ENCODE peak calls at places on chromosomes 13 and 19, in ten cellular contexts. One of them, this sample, is unnamed.
A peak's percentile ranks its signal among the peaks of the same experiment; 100 is the strongest.

GRCh38 chr19:57888107-57888493 is 737 bp downstream of the ZNF814 start:
- DNase-seq in bronchial epithelial cell: peak; percentile 54
- DNase-seq in cardiac muscle cell: no peak
- DNase-seq in PC-3: no peak
- DNase-seq in upper lobe of right lung: no peak
- DNase-seq in heart right ventricle: no peak
- DNase-seq in GM23338: peak; percentile 45
- DNase-seq in stomach: no peak
- DNase-seq in HAP-1: peak; percentile 37
- DNase-seq in foreskin fibroblast: no peak
- DNase-seq in this sample: peak; percentile 13

GRCh38 chr13:36531746-36532486 is 99.6 kb downstream of the CCNA1 start:
- DNase-seq in PC-3: peak; percentile 62
- DNase-seq in GM23338: no peak
- DNase-seq in HAP-1: no peak
- DNase-seq in cardiac muscle cell: peak; percentile 84
- DNase-seq in foreskin fibroblast: no peak
- DNase-seq in bronchial epithelial cell: peak; percentile 39
- DNase-seq in upper lobe of right lung: no peak
- DNase-seq in stomach: no peak
- DNase-seq in heart right ventricle: no peak
- DNase-seq in this sample: no peak

GRCh38 chr19:40778865-40779284 is 828 bp downstream of the RAB4B start:
- DNase-seq in cardiac muscle cell: no peak
- DNase-seq in bronchial epithelial cell: peak; percentile 55
- DNase-seq in PC-3: no peak
- DNase-seq in stomach: no peak
- DNase-seq in HAP-1: no peak
- DNase-seq in foreskin fibroblast: peak; percentile 28
- DNase-seq in GM23338: no peak
- DNase-seq in upper lobe of right lung: no peak
- DNase-seq in heart right ventricle: no peak
- DNase-seq in this sample: no peak

GRCh38 chr13:30763786-30764440 is 28.6 kb downstream of the ALOX5AP start:
- DNase-seq in stomach: no peak
- DNase-seq in bronchial epithelial cell: peak; percentile 38
- DNase-seq in cardiac muscle cell: peak; percentile 30
- DNase-seq in GM23338: no peak
- DNase-seq in foreskin fibroblast: no peak
- DNase-seq in heart right ventricle: no peak
- DNase-seq in PC-3: peak; percentile 31
- DNase-seq in upper lobe of right lung: no peak
- DNase-seq in HAP-1: no peak
- DNase-seq in this sample: no peak

GRCh38 chr13:33218426-33218825 is 67.1 kb downstream of the STARD13 start:
- DNase-seq in cardiac muscle cell: no peak
- DNase-seq in HAP-1: no peak
- DNase-seq in GM23338: no peak
- DNase-seq in PC-3: peak; percentile 70
- DNase-seq in foreskin fibroblast: no peak
- DNase-seq in bronchial epithelial cell: peak; percentile 71
- DNase-seq in upper lobe of right lung: no peak
- DNase-seq in stomach: no peak
- DNase-seq in heart right ventricle: no peak
- DNase-seq in this sample: no peak

GRCh38 chr19:15448778-15449619 is 757 bp downstream of the WIZ start:
- DNase-seq in upper lobe of right lung: no peak
- DNase-seq in heart right ventricle: peak; percentile 29
- DNase-seq in cardiac muscle cell: peak; percentile 46
- DNase-seq in stomach: no peak
- DNase-seq in HAP-1: no peak
- DNase-seq in GM23338: peak; percentile 82
- DNase-seq in bronchial epithelial cell: no peak
- DNase-seq in PC-3: no peak
- DNase-seq in foreskin fibroblast: no peak
- DNase-seq in this sample: no peak

GRCh38 chr19:11560404-11560988 is 1.5 kb upstream of the ELOF1 start:
- DNase-seq in PC-3: peak; percentile 85
- DNase-seq in heart right ventricle: no peak
- DNase-seq in bronchial epithelial cell: peak; percentile 67
- DNase-seq in HAP-1: peak; percentile 65
- DNase-seq in GM23338: peak; percentile 95
- DNase-seq in cardiac muscle cell: peak; percentile 81
- DNase-seq in upper lobe of right lung: no peak
- DNase-seq in foreskin fibroblast: peak; percentile 57
- DNase-seq in stomach: peak; percentile 41
- DNase-seq in this sample: peak; percentile 37

GRCh38 chr19:41324921-41325639 is 15.1 kb downstream of the CCDC97 start:
- DNase-seq in cardiac muscle cell: peak; percentile 85
- DNase-seq in HAP-1: no peak
- DNase-seq in stomach: no peak
- DNase-seq in heart right ventricle: peak; percentile 82
- DNase-seq in GM23338: peak; percentile 79
- DNase-seq in foreskin fibroblast: peak; percentile 75
- DNase-seq in upper lobe of right lung: peak; percentile 78
- DNase-seq in PC-3: peak; percentile 55
- DNase-seq in bronchial epithelial cell: peak; percentile 85
- DNase-seq in this sample: no peak

GRCh38 chr19:47253467-47253881 is 2.9 kb upstream of the CCDC9 start:
- DNase-seq in heart right ventricle: no peak
- DNase-seq in bronchial epithelial cell: peak; percentile 90
- DNase-seq in GM23338: no peak
- DNase-seq in upper lobe of right lung: no peak
- DNase-seq in PC-3: peak; percentile 83
- DNase-seq in cardiac muscle cell: peak; percentile 67
- DNase-seq in HAP-1: peak; percentile 91
- DNase-seq in foreskin fibroblast: peak; percentile 76
- DNase-seq in stomach: no peak
- DNase-seq in this sample: no peak

GRCh38 chr13:77136902-77137420 is 110.0 kb upstream of the FBXL3 start:
- DNase-seq in heart right ventricle: no peak
- DNase-seq in foreskin fibroblast: peak; percentile 51
- DNase-seq in cardiac muscle cell: peak; percentile 65
- DNase-seq in bronchial epithelial cell: peak; percentile 49
- DNase-seq in GM23338: peak; percentile 17
- DNase-seq in stomach: no peak
- DNase-seq in HAP-1: no peak
- DNase-seq in upper lobe of right lung: no peak
- DNase-seq in PC-3: no peak
- DNase-seq in this sample: no peak

GRCh38 chr19:5098646-5099045 is 129.7 kb downstream of the KDM4B start:
- DNase-seq in GM23338: no peak
- DNase-seq in foreskin fibroblast: no peak
- DNase-seq in bronchial epithelial cell: no peak
- DNase-seq in PC-3: no peak
- DNase-seq in heart right ventricle: no peak
- DNase-seq in HAP-1: no peak
- DNase-seq in upper lobe of right lung: no peak
- DNase-seq in cardiac muscle cell: no peak
- DNase-seq in stomach: no peak
- DNase-seq in this sample: no peak

GRCh38 chr13:98515804-98516465 is 61.0 kb downstream of the STK24 start:
- DNase-seq in upper lobe of right lung: no peak
- DNase-seq in stomach: no peak
- DNase-seq in bronchial epithelial cell: no peak
- DNase-seq in cardiac muscle cell: no peak
- DNase-seq in foreskin fibroblast: no peak
- DNase-seq in heart right ventricle: no peak
- DNase-seq in GM23338: no peak
- DNase-seq in PC-3: no peak
- DNase-seq in HAP-1: peak; percentile 95
- DNase-seq in this sample: no peak

GRCh38 chr19:16473875-16474397 is 2.2 kb upstream of the EPS15L1 start:
- DNase-seq in upper lobe of right lung: no peak
- DNase-seq in HAP-1: no peak
- DNase-seq in stomach: peak; percentile 55
- DNase-seq in cardiac muscle cell: no peak
- DNase-seq in PC-3: no peak
- DNase-seq in bronchial epithelial cell: no peak
- DNase-seq in GM23338: no peak
- DNase-seq in heart right ventricle: no peak
- DNase-seq in foreskin fibroblast: no peak
- DNase-seq in this sample: no peak

GRCh38 chr19:16472992-16473391 is 1.2 kb upstream of the EPS15L1 start:
- DNase-seq in bronchial epithelial cell: no peak
- DNase-seq in GM23338: no peak
- DNase-seq in heart right ventricle: no peak
- DNase-seq in stomach: no peak
- DNase-seq in PC-3: no peak
- DNase-seq in upper lobe of right lung: no peak
- DNase-seq in HAP-1: no peak
- DNase-seq in cardiac muscle cell: no peak
- DNase-seq in foreskin fibroblast: no peak
- DNase-seq in this sample: no peak

GRCh38 chr19:16467581-16467980 is 4.2 kb downstream of the EPS15L1 start:
- DNase-seq in cardiac muscle cell: no peak
- DNase-seq in heart right ventricle: peak; percentile 58
- DNase-seq in upper lobe of right lung: no peak
- DNase-seq in GM23338: no peak
- DNase-seq in foreskin fibroblast: no peak
- DNase-seq in HAP-1: no peak
- DNase-seq in bronchial epithelial cell: no peak
- DNase-seq in stomach: no peak
- DNase-seq in PC-3: no peak
- DNase-seq in this sample: no peak

GRCh38 chr19:16470541-16470910 is 1.2 kb downstream of the EPS15L1 start:
- DNase-seq in bronchial epithelial cell: no peak
- DNase-seq in stomach: no peak
- DNase-seq in upper lobe of right lung: no peak
- DNase-seq in heart right ventricle: no peak
- DNase-seq in HAP-1: peak; percentile 21
- DNase-seq in GM23338: no peak
- DNase-seq in PC-3: peak; percentile 19
- DNase-seq in cardiac muscle cell: peak; percentile 18
- DNase-seq in foreskin fibroblast: no peak
- DNase-seq in this sample: no peak

GRCh38 chr19:16470911-16471811 is 609 bp downstream of the EPS15L1 start:
- DNase-seq in bronchial epithelial cell: peak; percentile 75
- DNase-seq in foreskin fibroblast: no peak
- DNase-seq in cardiac muscle cell: peak; percentile 44
- DNase-seq in stomach: no peak
- DNase-seq in PC-3: peak; percentile 42
- DNase-seq in heart right ventricle: peak; percentile 25
- DNase-seq in HAP-1: no peak
- DNase-seq in upper lobe of right lung: no peak
- DNase-seq in GM23338: peak; percentile 65
- DNase-seq in this sample: no peak
- H3K4me3 ChIP-seq in bronchial epithelial cell: peak overlapping the region; percentile 78
- H3K4me3 ChIP-seq in foreskin fibroblast: peak overlapping the region; percentile 65
- H3K4me3 ChIP-seq in cardiac muscle cell: peak overlapping the region; percentile 75
- H3K4me3 ChIP-seq in stomach: peak overlapping the region; percentile 99
- H3K4me3 ChIP-seq in PC-3: peak overlapping the region; percentile 94
- H3K4me3 ChIP-seq in heart right ventricle: peak overlapping the region; percentile 67
- H3K4me3 ChIP-seq in HAP-1: peak overlapping the region; percentile 71
- H3K4me3 ChIP-seq in upper lobe of right lung: peak overlapping the region; percentile 83
- H3K4me3 ChIP-seq in GM23338: peak overlapping the region; percentile 91
- H3K4me3 ChIP-seq in this sample: peak overlapping the region; percentile 77

DNA sequence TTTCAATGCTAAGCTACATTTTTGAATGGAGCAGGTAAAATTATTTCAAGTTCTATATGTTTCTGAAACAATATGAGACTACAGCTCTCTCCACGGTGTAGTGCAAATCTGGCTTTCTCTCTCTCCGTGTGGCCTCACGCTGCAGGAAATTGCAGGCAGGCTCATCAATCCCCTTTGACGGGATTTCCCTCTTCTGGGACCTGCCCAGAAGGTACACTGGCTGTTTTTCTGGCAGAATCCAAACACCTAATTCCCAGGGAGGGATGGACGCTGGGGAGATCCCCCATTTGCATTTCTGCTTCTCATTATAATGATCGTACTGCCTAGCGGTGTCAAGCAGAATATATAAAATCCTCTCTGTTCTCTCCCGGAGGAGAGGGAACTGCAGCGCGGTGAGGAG is 493.9 kb downstream of the LIG4 start:
- DNase-seq in HAP-1: no peak
- DNase-seq in GM23338: no peak
- DNase-seq in foreskin fibroblast: no peak
- DNase-seq in heart right ventricle: no peak
- DNase-seq in cardiac muscle cell: no peak
- DNase-seq in upper lobe of right lung: no peak
- DNase-seq in PC-3: no peak
- DNase-seq in bronchial epithelial cell: no peak
- DNase-seq in stomach: no peak
- DNase-seq in this sample: no peak
- H3K4me3 ChIP-seq in HAP-1: no peak overlapping the region
- H3K4me3 ChIP-seq in GM23338: no peak overlapping the region
- H3K4me3 ChIP-seq in foreskin fibroblast: no peak overlapping the region
- H3K4me3 ChIP-seq in heart right ventricle: no peak overlapping the region
- H3K4me3 ChIP-seq in cardiac muscle cell: no peak overlapping the region
- H3K4me3 ChIP-seq in upper lobe of right lung: no peak overlapping the region
- H3K4me3 ChIP-seq in PC-3: no peak overlapping the region
- H3K4me3 ChIP-seq in bronchial epithelial cell: no peak overlapping the region
- H3K4me3 ChIP-seq in stomach: no peak overlapping the region
- H3K4me3 ChIP-seq in this sample: no peak overlapping the region

GRCh38 chr13:24541127-24541475 is 28.5 kb upstream of the PARP4 start:
- DNase-seq in foreskin fibroblast: no peak
- DNase-seq in cardiac muscle cell: no peak
- DNase-seq in upper lobe of right lung: no peak
- DNase-seq in PC-3: no peak
- DNase-seq in GM23338: no peak
- DNase-seq in heart right ventricle: no peak
- DNase-seq in stomach: no peak
- DNase-seq in bronchial epithelial cell: no peak
- DNase-seq in HAP-1: no peak
- DNase-seq in this sample: no peak
- H3K4me3 ChIP-seq in foreskin fibroblast: peak overlapping the region; percentile 35
- H3K4me3 ChIP-seq in cardiac muscle cell: peak overlapping the region; percentile 27
- H3K4me3 ChIP-seq in upper lobe of right lung: peak overlapping the region; percentile 50
- H3K4me3 ChIP-seq in PC-3: no peak overlapping the region
- H3K4me3 ChIP-seq in GM23338: peak overlapping the region; percentile 77
- H3K4me3 ChIP-seq in heart right ventricle: no peak overlapping the region
- H3K4me3 ChIP-seq in stomach: peak overlapping the region; percentile 55
- H3K4me3 ChIP-seq in bronchial epithelial cell: no peak overlapping the region
- H3K4me3 ChIP-seq in HAP-1: no peak overlapping the region
- H3K4me3 ChIP-seq in this sample: no peak overlapping the region

GRCh38 chr13:27489456-27489855 is 39.1 kb upstream of the MTIF3 start:
- DNase-seq in heart right ventricle: no peak
- DNase-seq in stomach: no peak
- DNase-seq in HAP-1: no peak
- DNase-seq in PC-3: no peak
- DNase-seq in GM23338: no peak
- DNase-seq in upper lobe of right lung: no peak
- DNase-seq in cardiac muscle cell: no peak
- DNase-seq in bronchial epithelial cell: no peak
- DNase-seq in foreskin fibroblast: no peak
- DNase-seq in this sample: no peak

GRCh38 chr13:27496006-27496405 is 45.6 kb upstream of the MTIF3 start:
- DNase-seq in heart right ventricle: no peak
- DNase-seq in bronchial epithelial cell: no peak
- DNase-seq in foreskin fibroblast: no peak
- DNase-seq in HAP-1: no peak
- DNase-seq in stomach: no peak
- DNase-seq in PC-3: no peak
- DNase-seq in cardiac muscle cell: no peak
- DNase-seq in GM23338: no peak
- DNase-seq in upper lobe of right lung: no peak
- DNase-seq in this sample: no peak

GRCh38 chr13:27496851-27497250 is 46.5 kb upstream of the MTIF3 start:
- DNase-seq in stomach: no peak
- DNase-seq in HAP-1: no peak
- DNase-seq in PC-3: no peak
- DNase-seq in cardiac muscle cell: no peak
- DNase-seq in heart right ventricle: no peak
- DNase-seq in foreskin fibroblast: no peak
- DNase-seq in bronchial epithelial cell: no peak
- DNase-seq in upper lobe of right lung: no peak
- DNase-seq in GM23338: no peak
- DNase-seq in this sample: no peak

GRCh38 chr13:27493981-27494380 is 43.6 kb upstream of the MTIF3 start:
- DNase-seq in bronchial epithelial cell: no peak
- DNase-seq in PC-3: no peak
- DNase-seq in upper lobe of right lung: no peak
- DNase-seq in GM23338: no peak
- DNase-seq in cardiac muscle cell: peak; percentile 16
- DNase-seq in foreskin fibroblast: no peak
- DNase-seq in heart right ventricle: no peak
- DNase-seq in stomach: no peak
- DNase-seq in HAP-1: no peak
- DNase-seq in this sample: no peak
- H3K4me3 ChIP-seq in bronchial epithelial cell: no peak overlapping the region
- H3K4me3 ChIP-seq in PC-3: no peak overlapping the region
- H3K4me3 ChIP-seq in upper lobe of right lung: no peak overlapping the region
- H3K4me3 ChIP-seq in GM23338: no peak overlapping the region
- H3K4me3 ChIP-seq in cardiac muscle cell: no peak overlapping the region
- H3K4me3 ChIP-seq in foreskin fibroblast: no peak overlapping the region
- H3K4me3 ChIP-seq in heart right ventricle: no peak overlapping the region
- H3K4me3 ChIP-seq in stomach: no peak overlapping the region
- H3K4me3 ChIP-seq in HAP-1: no peak overlapping the region
- H3K4me3 ChIP-seq in this sample: no peak overlapping the region

This sample was measured in LNCaP clone FGC.